ENCODE peak calls at places on chromosomes 2 and 18, in seven cellular contexts. Z, T, P, I, L, R and C are unnamed samples.

GRCh38 chr2:173983414-173983871 is 18.3 kb upstream of the SP3 start:
- DNase-seq in Z (no peak), T (no peak), P (no peak), I (no peak), L (no peak), R (no peak), C (no peak)

GRCh38 chr2:38615237-38615636 is 12.5 kb upstream of the HNRNPLL start:
- DNase-seq in Z (peak; percentile 26), T (peak; percentile 55), P (no peak), I (no peak), L (no peak), R (no peak), C (no peak)

GRCh38 chr2:202038471-202039277 is 5.0 kb downstream of the FZD7 start:
- DNase-seq in Z (peak; percentile 65), T (peak; percentile 26), P (no peak), I (peak; percentile 43), L (peak; percentile 52), R (no peak), C (peak; percentile 76)

GRCh38 chr2:174263989-174264388 is 15.7 kb upstream of the OLA1 start:
- DNase-seq in Z (peak; percentile 87), T (peak; percentile 96), P (peak; percentile 31), I (no peak), L (peak; percentile 96), R (no peak), C (peak; percentile 94)

GRCh38 chr18:78610646-78611045 is 369.0 kb upstream of the SALL3 start:
- DNase-seq in Z (no peak), T (no peak), P (no peak), I (no peak), L (no peak), R (no peak), C (no peak)

GRCh38 chr2:101125799-101126198 is 25.4 kb downstream of the TBC1D8 start:
- DNase-seq in Z (no peak), T (peak; percentile 36), P (no peak), I (no peak), L (no peak), R (no peak), C (peak; percentile 61)

GRCh38 chr2:148746973-148747372 is 102.4 kb downstream of the EPC2 start:
- DNase-seq in Z (no peak), T (no peak), P (no peak), I (no peak), L (no peak), R (no peak), C (no peak)

GRCh38 chr2:197804758-197805597 is 585 bp downstream of the PLCL1 start:
- DNase-seq in Z (peak; percentile 14), T (no peak), P (no peak), I (no peak), L (no peak), R (no peak), C (no peak)

GRCh38 chr2:236179653-236180500 is 11.7 kb upstream of the GBX2 start:
- DNase-seq in Z (peak; percentile 80), T (peak; percentile 77), P (peak; percentile 28), I (no peak), L (peak; percentile 27), R (no peak), C (peak; percentile 72)

GRCh38 chr18:54671291-54671881 is 80.3 kb downstream of the DYNAP start:
- DNase-seq in Z (peak; percentile 26), T (peak; percentile 56), P (no peak), I (peak; percentile 56), L (peak; percentile 59), R (no peak), C (peak; percentile 52)